ENCODE peak calls at places on chromosomes 12 and 14, in nine cellular contexts. F is cardiac muscle cell, W is endodermal cell, C is IMR-90, X is lower lobe of right lung, T is astrocyte, Y is uterus, J is AG04450, Z is stomach. V is an unnamed sample.

GRCh38 chr14:100523536-100524025 is 63.6 kb downstream of the BEGAIN start:
- DNase-seq in T (no peak), W (no peak), C (no peak), Z (no peak), X (no peak), Y (no peak), J (no peak), F (no peak), V (no peak)

GRCh38 chr12:123232472-123232806 is 502 bp downstream of the MPHOSPH9 start:
- DNase-seq in W (no peak), Y (no peak), J (no peak), T (no peak), C (no peak), Z (no peak), F (no peak), X (no peak), V (no peak)

GRCh38 chr12:62834971-62835547 is 99.9 kb downstream of the PPM1H start:
- DNase-seq in Z (no peak), X (no peak), F (no peak), C (peak; percentile 31), W (no peak), J (no peak), T (peak; percentile 61), Y (peak; percentile 67), V (no peak)

GRCh38 chr12:7935464-7935772 is 569 bp downstream of the SLC2A3 start:
- DNase-seq in W (no peak), C (no peak), F (no peak), X (no peak), J (no peak), Y (no peak), Z (no peak), T (no peak), V (no peak)

GRCh38 chr14:54572316-54572715 is 5.4 kb downstream of the SAMD4A start:
- DNase-seq in Z (no peak), C (no peak), F (peak; percentile 53), Y (no peak), J (no peak), T (no peak), W (peak; percentile 86), X (no peak), V (peak; percentile 47)

GRCh38 chr12:13834241-13834640 is 147.2 kb downstream of the GRIN2B start:
- DNase-seq in W (no peak), J (no peak), F (no peak), Y (no peak), T (no peak), C (no peak), X (no peak), Z (no peak), V (no peak)

GRCh38 chr12:111313833-111314259 is 55.0 kb downstream of the PHETA1 start:
- DNase-seq in Y (peak; percentile 37), X (peak; percentile 78), C (peak; percentile 57), J (peak; percentile 23), W (peak; percentile 98), F (peak; percentile 78), T (peak; percentile 29), Z (peak; percentile 70), V (peak; percentile 82)

GRCh38 chr14:78975734-78976133 is 805.6 kb downstream of the NRXN3 start:
- DNase-seq in W (no peak), T (no peak), J (no peak), Z (no peak), C (no peak), Y (no peak), F (peak; percentile 33), X (no peak), V (no peak)

GRCh38 chr12:52006726-52007157 is at the start of gene TAMALIN:
- DNase-seq in Y (peak; percentile 75), X (peak; percentile 73), F (peak; percentile 80), W (no peak), C (peak; percentile 53), Z (peak; percentile 70), T (peak; percentile 26), J (no peak), V (peak; percentile 81)

GRCh38 chr12:4938900-4939299 is 29.2 kb downstream of the KCNA1 start:
- DNase-seq in C (no peak), Z (no peak), T (no peak), J (no peak), Y (no peak), W (no peak), F (no peak), X (no peak), V (no peak)

GRCh38 chr14:93019970-93020369 is 95.8 kb downstream of the ITPK1 start:
- DNase-seq in F (no peak), W (no peak), Y (no peak), J (no peak), T (no peak), X (no peak), Z (no peak), C (no peak), V (no peak)

DNA sequence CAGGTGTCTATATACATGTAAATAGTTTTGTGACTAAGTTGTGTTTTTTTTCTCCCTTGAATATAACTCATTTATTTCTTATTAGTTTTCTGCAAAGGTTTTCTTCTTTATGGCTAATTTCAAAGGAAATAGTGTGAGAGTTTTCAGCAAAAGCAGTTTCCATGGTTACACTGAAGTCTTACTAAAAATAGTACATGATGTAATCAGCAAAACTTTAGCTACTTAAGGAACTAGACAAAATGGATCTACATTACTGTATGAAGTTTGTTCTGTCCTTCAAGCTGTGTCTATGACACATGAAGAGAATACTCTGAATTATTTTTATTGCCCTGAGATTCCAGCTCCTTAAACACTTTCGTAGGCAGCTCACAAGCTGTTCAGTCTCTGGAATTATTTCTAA is 430.0 kb upstream of the TMPO start:
- DNase-seq in Y (no peak), W (no peak), T (peak; percentile 1), C (no peak), F (no peak), Z (no peak), J (no peak), X (no peak), V (no peak)
- H3K4me3 ChIP-seq in Y (no peak overlapping the region), W (no peak overlapping the region), T (no peak overlapping the region), C (no peak overlapping the region), F (no peak overlapping the region), Z (no peak overlapping the region), J (no peak overlapping the region), X (no peak overlapping the region), V (no peak overlapping the region)

GRCh38 chr12:48982397-48983080 is 4.4 kb downstream of the WNT1 start:
- DNase-seq in T (no peak), F (no peak), C (no peak), Y (no peak), W (peak; percentile 31), J (no peak), X (no peak), Z (no peak), V (no peak)
- H3K27me3 ChIP-seq in T (peaks cover 93% of the 10 kb centered on the region), F (peaks cover 89% of the 10 kb centered on the region), C (peaks cover 96% of the 10 kb centered on the region), Y (peaks cover 49% of the 10 kb centered on the region), W (peaks cover 93% of the 10 kb centered on the region), J (peaks cover 91% of the 10 kb centered on the region), X (peaks cover 96% of the 10 kb centered on the region), Z (peaks cover 29% of the 10 kb centered on the region), V (peaks cover 72% of the 10 kb centered on the region)

DNA sequence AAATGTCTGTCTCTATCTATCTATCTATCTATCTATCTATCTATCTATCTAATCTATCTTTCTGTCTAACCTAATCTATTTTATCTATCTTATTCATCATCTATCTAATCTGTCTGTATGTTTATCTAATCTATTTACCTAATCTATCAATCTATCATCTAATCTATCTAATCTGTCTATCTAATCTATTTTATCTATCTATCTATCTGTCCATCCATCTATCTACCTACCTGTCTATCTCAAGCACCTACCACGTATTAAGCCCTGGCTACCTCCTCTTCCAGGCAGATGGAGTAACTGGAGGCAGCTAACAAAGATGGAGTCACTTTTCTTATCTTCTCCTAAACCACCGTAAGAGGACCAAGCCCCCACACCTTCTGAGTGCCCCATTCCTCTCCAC is 5.8 kb downstream of the CD4 start:
- DNase-seq in W (no peak), T (no peak), X (no peak), Z (no peak), J (no peak), Y (no peak), C (no peak), F (no peak), V (no peak)
- TF ChIP-seq CTCF in W (no peak), T (no peak), X (no peak), Z (no peak), J (no peak), Y (no peak), C (no peak), F (no peak), V (no peak)

GRCh38 chr14:91350483-91350812 is 67.2 kb downstream of the CCDC88C start:
- DNase-seq in W (no peak), Y (no peak), Z (no peak), F (no peak), J (no peak), C (no peak), T (no peak), X (no peak), V (no peak)
- H3K4me3 ChIP-seq in W (no peak overlapping the region), Y (no peak overlapping the region), Z (peak overlapping the region; percentile 37), F (no peak overlapping the region), J (no peak overlapping the region), C (no peak overlapping the region), T (no peak overlapping the region), X (peak overlapping the region; percentile 27), V (no peak overlapping the region)

GRCh38 chr12:124832856-124833255 is 30.8 kb downstream of the SCARB1 start:
- DNase-seq in W (peak; percentile 76), Y (no peak), X (no peak), J (no peak), Z (no peak), F (no peak), T (no peak), C (no peak), V (no peak)
- H3K27me3 ChIP-seq in W (no peaks in the 10 kb centered on the region), Y (no peaks in the 10 kb centered on the region), X (no peaks in the 10 kb centered on the region), J (no peaks in the 10 kb centered on the region), Z (no peaks in the 10 kb centered on the region), F (no peaks in the 10 kb centered on the region), T (no peaks in the 10 kb centered on the region), C (no peaks in the 10 kb centered on the region), V (no peaks in the 10 kb centered on the region)